ENCODE peak calls at places on chromosome 12, in eight cellular contexts. C, X, Y, N, U, J, D and Q are unnamed samples.

GRCh38 chr12:95116773-95117172 is 43.4 kb upstream of the NR2C1 start:
- DNase-seq in C (no peak), X (peak; percentile 52), Y (no peak), N (peak; percentile 33), U (no peak), J (no peak), D (no peak), Q (no peak)

GRCh38 chr12:93901739-93902138 is 224.6 kb downstream of the CRADD start:
- DNase-seq in C (no peak), X (no peak), Y (no peak), N (no peak), U (no peak), J (no peak), D (no peak), Q (no peak)

GRCh38 chr12:98591209-98591608 is 2.3 kb upstream of the SLC25A3 start:
- DNase-seq in C (peak; percentile 53), X (peak; percentile 49), Y (no peak), N (no peak), U (no peak), J (no peak), D (peak; percentile 59), Q (peak; percentile 58)

GRCh38 chr12:65657635-65658034 is 166.6 kb upstream of the HMGA2 start:
- DNase-seq in C (no peak), X (no peak), Y (no peak), N (no peak), U (no peak), J (no peak), D (no peak), Q (no peak)

GRCh38 chr12:95200128-95200973 is 16.9 kb downstream of the FGD6 start:
- DNase-seq in C (no peak), X (no peak), Y (no peak), N (no peak), U (no peak), J (no peak), D (no peak), Q (no peak)

GRCh38 chr12:132953163-132953425 is 3.0 kb downstream of the ZNF605 start:
- DNase-seq in C (no peak), X (peak; percentile 35), Y (no peak), N (no peak), U (no peak), J (no peak), D (no peak), Q (no peak)

GRCh38 chr12:123772074-123772473 is 10.0 kb downstream of the DNAH10 start:
- DNase-seq in C (no peak), X (no peak), Y (no peak), N (no peak), U (no peak), J (no peak), D (no peak), Q (no peak)

GRCh38 chr12:131608740-131609665 is 101.9 kb upstream of the SFSWAP start:
- DNase-seq in C (peak; percentile 75), X (peak; percentile 94), Y (peak; percentile 49), N (peak; percentile 60), U (no peak), J (no peak), D (peak; percentile 59), Q (peak; percentile 78)

GRCh38 chr12:57621497-57622292 is 10.5 kb downstream of the ARHGEF25 start:
- DNase-seq in C (peak; percentile 81), X (peak; percentile 93), Y (no peak), N (peak; percentile 52), U (peak; percentile 84), J (no peak), D (peak; percentile 48), Q (peak; percentile 59)

GRCh38 chr12:64534672-64535199 is 75.6 kb upstream of the RASSF3 start:
- DNase-seq in C (no peak), X (no peak), Y (no peak), N (no peak), U (no peak), J (no peak), D (no peak), Q (no peak)

GRCh38 chr12:30973830-30974229 is 47.3 kb downstream of the TSPAN11 start:
- DNase-seq in C (no peak), X (no peak), Y (no peak), N (no peak), U (no peak), J (no peak), D (no peak), Q (no peak)

GRCh38 chr12:30450226-30450625 is 245.4 kb downstream of the IPO8 start:
- DNase-seq in C (no peak), X (no peak), Y (no peak), N (no peak), U (no peak), J (no peak), D (no peak), Q (no peak)

GRCh38 chr12:57111046-57111698 is at the start of gene STAT6:
- DNase-seq in C (peak; percentile 91), X (peak; percentile 89), Y (peak; percentile 80), N (peak; percentile 93), U (peak; percentile 93), J (no peak), D (peak; percentile 91), Q (peak; percentile 95)

GRCh38 chr12:12898911-12899511 is 7.6 kb downstream of the GPRC5A start:
- DNase-seq in C (no peak), X (no peak), Y (no peak), N (no peak), U (no peak), J (no peak), D (no peak), Q (no peak)

GRCh38 chr12:25074954-25075353 is 120.0 kb downstream of the DNAI7 start:
- DNase-seq in C (no peak), X (no peak), Y (no peak), N (no peak), U (no peak), J (no peak), D (no peak), Q (no peak)

GRCh38 chr12:109999983-110000505 is 814 bp downstream of the ANKRD13A start:
- DNase-seq in C (peak; percentile 81), X (peak; percentile 76), Y (no peak), N (peak; percentile 55), U (peak; percentile 79), J (no peak), D (peak; percentile 68), Q (peak; percentile 53)

GRCh38 chr12:52900166-52900895 is 4.5 kb downstream of the KRT8 start:
- DNase-seq in C (no peak), X (no peak), Y (no peak), N (no peak), U (no peak), J (no peak), D (no peak), Q (no peak)

GRCh38 chr12:108548954-108549521 is 11.9 kb downstream of the SART3 start:
- DNase-seq in C (no peak), X (peak; percentile 17), Y (no peak), N (peak; percentile 69), U (no peak), J (no peak), D (no peak), Q (no peak)

GRCh38 chr12:51887476-51888315 is at the start of gene ANKRD33:
- DNase-seq in C (no peak), X (peak; percentile 98), Y (no peak), N (no peak), U (peak; percentile 83), J (no peak), D (no peak), Q (no peak)

GRCh38 chr12:89486231-89486630 is 38.4 kb downstream of the GALNT4 start:
- DNase-seq in C (no peak), X (peak; percentile 62), Y (no peak), N (no peak), U (no peak), J (no peak), D (no peak), Q (no peak)

GRCh38 chr12:109273354-109273753 is 35.7 kb downstream of the FOXN4 start:
- DNase-seq in C (no peak), X (peak; percentile 87), Y (no peak), N (no peak), U (peak; percentile 62), J (no peak), D (no peak), Q (no peak)

GRCh38 chr12:104312202-104312601 is 8.7 kb downstream of the EID3 start:
- DNase-seq in C (no peak), X (no peak), Y (no peak), N (no peak), U (no peak), J (no peak), D (no peak), Q (no peak)

GRCh38 chr12:15979096-15980091 is 68.3 kb downstream of the DERA start:
- DNase-seq in C (peak; percentile 77), X (peak; percentile 87), Y (peak; percentile 58), N (peak; percentile 17), U (no peak), J (peak; percentile 98), D (peak; percentile 95), Q (peak; percentile 6)

GRCh38 chr12:103739546-103739945 is 101.5 kb downstream of the NT5DC3 start:
- DNase-seq in C (no peak), X (no peak), Y (no peak), N (no peak), U (no peak), J (no peak), D (no peak), Q (no peak)